ENCODE peak calls at places on chromosomes 7 and 10, in nine cellular contexts. One of them, this sample, is unnamed.
A peak's percentile ranks its signal among the peaks of the same experiment; 100 is the strongest.

GRCh38 chr10:73899401-73899780 is 11.5 kb upstream of the PLAU start:
- DNase-seq in keratinocyte: no peak
- DNase-seq in BE2C: no peak
- DNase-seq in cardiac muscle cell: peak; percentile 75
- DNase-seq in BJ: peak; percentile 76
- DNase-seq in CD8-positive, alpha-beta T cell: no peak
- DNase-seq in foreskin fibroblast: peak; percentile 91
- DNase-seq in type B pancreatic cell: no peak
- DNase-seq in Caco-2: peak; percentile 30
- DNase-seq in this sample: peak; percentile 81

GRCh38 chr7:78020131-78020873 is 221.7 kb downstream of the PHTF2 start:
- DNase-seq in CD8-positive, alpha-beta T cell: peak; percentile 52
- DNase-seq in BJ: peak; percentile 41
- DNase-seq in cardiac muscle cell: peak; percentile 90
- DNase-seq in BE2C: peak; percentile 60
- DNase-seq in foreskin fibroblast: peak; percentile 81
- DNase-seq in Caco-2: peak; percentile 65
- DNase-seq in keratinocyte: peak; percentile 17
- DNase-seq in type B pancreatic cell: no peak
- DNase-seq in this sample: peak; percentile 72

GRCh38 chr7:134290286-134290685 is 26.4 kb downstream of the SLC35B4 start:
- DNase-seq in BE2C: no peak
- DNase-seq in keratinocyte: peak; percentile 7
- DNase-seq in CD8-positive, alpha-beta T cell: no peak
- DNase-seq in BJ: no peak
- DNase-seq in Caco-2: peak; percentile 5
- DNase-seq in cardiac muscle cell: peak; percentile 25
- DNase-seq in type B pancreatic cell: no peak
- DNase-seq in foreskin fibroblast: peak; percentile 30
- DNase-seq in this sample: no peak

GRCh38 chr7:74502216-74502891 is 48.6 kb downstream of the GTF2IRD1 start:
- DNase-seq in BE2C: no peak
- DNase-seq in CD8-positive, alpha-beta T cell: no peak
- DNase-seq in Caco-2: no peak
- DNase-seq in foreskin fibroblast: no peak
- DNase-seq in keratinocyte: no peak
- DNase-seq in cardiac muscle cell: no peak
- DNase-seq in BJ: no peak
- DNase-seq in type B pancreatic cell: no peak
- DNase-seq in this sample: no peak

GRCh38 chr10:74930962-74931361 is 104.6 kb downstream of the KAT6B start:
- DNase-seq in Caco-2: no peak
- DNase-seq in cardiac muscle cell: no peak
- DNase-seq in type B pancreatic cell: no peak
- DNase-seq in BE2C: no peak
- DNase-seq in CD8-positive, alpha-beta T cell: no peak
- DNase-seq in foreskin fibroblast: no peak
- DNase-seq in BJ: no peak
- DNase-seq in keratinocyte: no peak
- DNase-seq in this sample: no peak

GRCh38 chr7:44213872-44214595 is 13.3 kb downstream of the YKT6 start:
- DNase-seq in Caco-2: peak; percentile 68
- DNase-seq in type B pancreatic cell: no peak
- DNase-seq in keratinocyte: no peak
- DNase-seq in CD8-positive, alpha-beta T cell: no peak
- DNase-seq in BE2C: no peak
- DNase-seq in BJ: no peak
- DNase-seq in foreskin fibroblast: no peak
- DNase-seq in cardiac muscle cell: peak; percentile 57
- DNase-seq in this sample: no peak

GRCh38 chr7:45923290-45923689 is 2.2 kb upstream of the IGFBP3 start:
- DNase-seq in type B pancreatic cell: no peak
- DNase-seq in keratinocyte: no peak
- DNase-seq in BE2C: peak; percentile 81
- DNase-seq in BJ: no peak
- DNase-seq in foreskin fibroblast: peak; percentile 68
- DNase-seq in CD8-positive, alpha-beta T cell: peak; percentile 69
- DNase-seq in Caco-2: peak; percentile 77
- DNase-seq in cardiac muscle cell: peak; percentile 85
- DNase-seq in this sample: no peak

GRCh38 chr7:107551936-107552335 is 11.8 kb downstream of the COG5 start:
- DNase-seq in CD8-positive, alpha-beta T cell: no peak
- DNase-seq in foreskin fibroblast: no peak
- DNase-seq in BJ: no peak
- DNase-seq in cardiac muscle cell: no peak
- DNase-seq in Caco-2: no peak
- DNase-seq in BE2C: no peak
- DNase-seq in type B pancreatic cell: no peak
- DNase-seq in keratinocyte: no peak
- DNase-seq in this sample: no peak

GRCh38 chr10:125011926-125012705 is 70.2 kb downstream of the ZRANB1 start:
- DNase-seq in CD8-positive, alpha-beta T cell: no peak
- DNase-seq in Caco-2: no peak
- DNase-seq in foreskin fibroblast: no peak
- DNase-seq in BJ: no peak
- DNase-seq in keratinocyte: no peak
- DNase-seq in BE2C: no peak
- DNase-seq in type B pancreatic cell: no peak
- DNase-seq in cardiac muscle cell: no peak
- DNase-seq in this sample: no peak

GRCh38 chr10:34960983-34961382 is 129.2 kb downstream of the CUL2 start:
- DNase-seq in Caco-2: no peak
- DNase-seq in foreskin fibroblast: peak; percentile 28
- DNase-seq in CD8-positive, alpha-beta T cell: no peak
- DNase-seq in keratinocyte: no peak
- DNase-seq in cardiac muscle cell: no peak
- DNase-seq in BE2C: peak; percentile 39
- DNase-seq in BJ: no peak
- DNase-seq in type B pancreatic cell: no peak
- DNase-seq in this sample: no peak
- TF ChIP-seq CTCF in Caco-2: peak; percentile 17
- TF ChIP-seq CTCF in foreskin fibroblast: peak; percentile 40
- TF ChIP-seq CTCF in CD8-positive, alpha-beta T cell: no peak
- TF ChIP-seq CTCF in keratinocyte: peak; percentile 34
- TF ChIP-seq CTCF in cardiac muscle cell: peak; percentile 24
- TF ChIP-seq CTCF in BE2C: peak; percentile 41
- TF ChIP-seq CTCF in BJ: peak; percentile 41
- TF ChIP-seq CTCF in type B pancreatic cell: no peak
- TF ChIP-seq CTCF in this sample: peak; percentile 44

GRCh38 chr7:41629711-41630111 is 73.2 kb downstream of the INHBA start:
- DNase-seq in BE2C: no peak
- DNase-seq in foreskin fibroblast: peak; percentile 26
- DNase-seq in cardiac muscle cell: no peak
- DNase-seq in type B pancreatic cell: no peak
- DNase-seq in Caco-2: no peak
- DNase-seq in keratinocyte: no peak
- DNase-seq in CD8-positive, alpha-beta T cell: no peak
- DNase-seq in BJ: no peak
- DNase-seq in this sample: no peak

GRCh38 chr7:41628926-41629325 is 74.0 kb downstream of the INHBA start:
- DNase-seq in foreskin fibroblast: no peak
- DNase-seq in cardiac muscle cell: no peak
- DNase-seq in BE2C: no peak
- DNase-seq in BJ: no peak
- DNase-seq in Caco-2: no peak
- DNase-seq in type B pancreatic cell: no peak
- DNase-seq in keratinocyte: no peak
- DNase-seq in CD8-positive, alpha-beta T cell: no peak
- DNase-seq in this sample: no peak

GRCh38 chr7:41630741-41631140 is 72.1 kb downstream of the INHBA start:
- DNase-seq in CD8-positive, alpha-beta T cell: no peak
- DNase-seq in cardiac muscle cell: no peak
- DNase-seq in type B pancreatic cell: no peak
- DNase-seq in keratinocyte: no peak
- DNase-seq in foreskin fibroblast: no peak
- DNase-seq in BJ: no peak
- DNase-seq in BE2C: no peak
- DNase-seq in Caco-2: no peak
- DNase-seq in this sample: no peak

GRCh38 chr7:41637051-41637450 is 65.8 kb downstream of the INHBA start:
- DNase-seq in foreskin fibroblast: no peak
- DNase-seq in CD8-positive, alpha-beta T cell: no peak
- DNase-seq in type B pancreatic cell: no peak
- DNase-seq in keratinocyte: no peak
- DNase-seq in BE2C: no peak
- DNase-seq in Caco-2: no peak
- DNase-seq in cardiac muscle cell: no peak
- DNase-seq in BJ: no peak
- DNase-seq in this sample: no peak

GRCh38 chr7:41633690-41634089 is 69.2 kb downstream of the INHBA start:
- DNase-seq in type B pancreatic cell: no peak
- DNase-seq in foreskin fibroblast: no peak
- DNase-seq in BE2C: no peak
- DNase-seq in CD8-positive, alpha-beta T cell: no peak
- DNase-seq in keratinocyte: no peak
- DNase-seq in cardiac muscle cell: no peak
- DNase-seq in BJ: no peak
- DNase-seq in Caco-2: no peak
- DNase-seq in this sample: no peak
- TF ChIP-seq CTCF in type B pancreatic cell: no peak
- TF ChIP-seq CTCF in foreskin fibroblast: no peak
- TF ChIP-seq CTCF in BE2C: no peak
- TF ChIP-seq CTCF in CD8-positive, alpha-beta T cell: no peak
- TF ChIP-seq CTCF in keratinocyte: no peak
- TF ChIP-seq CTCF in cardiac muscle cell: no peak
- TF ChIP-seq CTCF in BJ: no peak
- TF ChIP-seq CTCF in Caco-2: no peak
- TF ChIP-seq CTCF in this sample: no peak

DNA sequence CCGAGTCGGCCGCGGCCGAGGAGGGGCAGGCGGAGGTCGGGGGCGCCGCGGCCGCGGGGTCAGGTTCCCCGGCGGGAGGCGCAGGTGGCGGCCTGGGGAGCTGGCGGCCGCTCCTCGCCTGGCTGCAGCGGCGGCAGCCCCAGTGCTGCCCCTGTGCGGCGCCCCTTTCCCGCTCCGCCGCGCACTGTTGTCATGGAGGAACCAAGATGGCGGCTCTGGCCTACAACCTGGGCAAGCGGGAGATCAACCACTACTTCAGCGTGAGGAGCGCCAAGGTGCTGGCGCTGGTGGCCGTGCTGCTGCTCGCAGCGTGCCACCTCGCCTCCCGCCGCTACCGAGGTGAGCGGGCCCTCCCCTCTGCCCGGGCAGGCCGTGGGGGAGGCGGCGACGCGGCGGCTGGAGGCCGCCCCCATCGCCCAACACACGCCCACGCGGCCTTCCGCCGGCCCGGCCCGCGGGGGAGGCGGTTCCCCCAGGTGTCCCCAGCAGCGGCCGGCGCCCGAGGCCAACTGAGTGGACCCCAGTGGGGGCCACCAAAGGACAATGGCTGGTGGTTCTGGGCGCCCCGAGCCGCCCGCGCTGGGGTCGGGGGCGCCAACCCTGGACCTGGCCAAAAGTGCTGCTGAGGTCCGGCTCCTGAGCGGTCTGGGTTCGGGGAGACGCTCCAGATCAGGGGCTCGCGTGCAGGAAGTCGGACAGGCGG is 421 bp downstream of the CASD1 start:
- DNase-seq in keratinocyte: no peak
- DNase-seq in BE2C: peak; percentile 77
- DNase-seq in type B pancreatic cell: peak; percentile 78
- DNase-seq in BJ: no peak
- DNase-seq in cardiac muscle cell: peak; percentile 71
- DNase-seq in Caco-2: peak; percentile 84
- DNase-seq in CD8-positive, alpha-beta T cell: peak; percentile 78
- DNase-seq in foreskin fibroblast: peak; percentile 54
- DNase-seq in this sample: no peak
- TF ChIP-seq CTCF in keratinocyte: no peak
- TF ChIP-seq CTCF in BE2C: peak; percentile 33
- TF ChIP-seq CTCF in type B pancreatic cell: peak; percentile 39
- TF ChIP-seq CTCF in BJ: peak; percentile 31
- TF ChIP-seq CTCF in cardiac muscle cell: peak; percentile 35
- TF ChIP-seq CTCF in Caco-2: peak; percentile 30
- TF ChIP-seq CTCF in CD8-positive, alpha-beta T cell: no peak
- TF ChIP-seq CTCF in foreskin fibroblast: peak; percentile 25
- TF ChIP-seq CTCF in this sample: peak; percentile 41

GRCh38 chr10:103396067-103396788 is at the start of the genes ATP5MK and PDCD11:
- DNase-seq in keratinocyte: peak; percentile 86
- DNase-seq in type B pancreatic cell: peak; percentile 95
- DNase-seq in BJ: peak; percentile 90
- DNase-seq in cardiac muscle cell: peak; percentile 99
- DNase-seq in foreskin fibroblast: peak; percentile 97
- DNase-seq in CD8-positive, alpha-beta T cell: peak; percentile 93
- DNase-seq in BE2C: peak; percentile 96
- DNase-seq in Caco-2: peak; percentile 97
- DNase-seq in this sample: peak; percentile 94
- TF ChIP-seq CTCF in keratinocyte: peak; percentile 38
- TF ChIP-seq CTCF in type B pancreatic cell: peak; percentile 32
- TF ChIP-seq CTCF in BJ: peak; percentile 36
- TF ChIP-seq CTCF in cardiac muscle cell: peak; percentile 18
- TF ChIP-seq CTCF in foreskin fibroblast: peak; percentile 9
- TF ChIP-seq CTCF in CD8-positive, alpha-beta T cell: no peak
- TF ChIP-seq CTCF in BE2C: peak; percentile 24
- TF ChIP-seq CTCF in Caco-2: peak; percentile 32
- TF ChIP-seq CTCF in this sample: peak; percentile 29

GRCh38 chr10:87504667-87505365 is at the start of gene MINPP1:
- DNase-seq in BE2C: peak; percentile 89
- DNase-seq in type B pancreatic cell: peak; percentile 88
- DNase-seq in keratinocyte: peak; percentile 7
- DNase-seq in foreskin fibroblast: peak; percentile 77
- DNase-seq in CD8-positive, alpha-beta T cell: peak; percentile 83
- DNase-seq in Caco-2: peak; percentile 89
- DNase-seq in cardiac muscle cell: peak; percentile 88
- DNase-seq in BJ: peak; percentile 49
- DNase-seq in this sample: peak; percentile 56

GRCh38 chr10:87506988-87507387 is 2.3 kb downstream of the MINPP1 start:
- DNase-seq in foreskin fibroblast: no peak
- DNase-seq in BJ: no peak
- DNase-seq in BE2C: no peak
- DNase-seq in CD8-positive, alpha-beta T cell: no peak
- DNase-seq in cardiac muscle cell: no peak
- DNase-seq in keratinocyte: no peak
- DNase-seq in Caco-2: no peak
- DNase-seq in type B pancreatic cell: no peak
- DNase-seq in this sample: no peak

GRCh38 chr10:87504307-87504666 is 406 bp upstream of the MINPP1 start:
- DNase-seq in cardiac muscle cell: no peak
- DNase-seq in Caco-2: no peak
- DNase-seq in keratinocyte: no peak
- DNase-seq in foreskin fibroblast: no peak
- DNase-seq in BE2C: no peak
- DNase-seq in BJ: no peak
- DNase-seq in type B pancreatic cell: no peak
- DNase-seq in CD8-positive, alpha-beta T cell: no peak
- DNase-seq in this sample: no peak

GRCh38 chr10:87505366-87506113 is 847 bp downstream of the MINPP1 start:
- DNase-seq in BE2C: peak; percentile 73
- DNase-seq in foreskin fibroblast: peak; percentile 48
- DNase-seq in keratinocyte: no peak
- DNase-seq in Caco-2: peak; percentile 81
- DNase-seq in BJ: no peak
- DNase-seq in type B pancreatic cell: peak; percentile 71
- DNase-seq in CD8-positive, alpha-beta T cell: peak; percentile 56
- DNase-seq in cardiac muscle cell: peak; percentile 61
- DNase-seq in this sample: no peak

DNA sequence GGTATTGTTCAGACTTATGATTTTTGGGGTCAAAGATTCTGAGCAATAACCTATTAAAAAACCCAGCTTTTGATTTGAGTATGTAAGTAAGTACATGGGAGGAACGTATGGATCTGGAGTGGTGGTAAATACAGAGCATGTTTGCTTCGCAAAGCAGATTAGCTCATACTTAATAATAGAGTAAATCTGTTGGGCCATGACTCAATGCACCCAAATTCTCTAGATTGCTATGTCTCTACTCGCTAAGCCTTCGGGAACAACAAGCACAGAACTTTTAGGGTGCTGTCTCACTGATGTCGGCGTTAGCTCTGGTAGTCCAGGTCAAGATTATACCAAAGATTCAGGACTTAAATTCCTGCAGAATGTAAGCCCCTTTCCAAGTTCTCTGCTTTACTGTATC is 801 bp upstream of the MINPP1 start:
- DNase-seq in Caco-2: no peak
- DNase-seq in foreskin fibroblast: peak; percentile 20
- DNase-seq in BE2C: no peak
- DNase-seq in cardiac muscle cell: no peak
- DNase-seq in keratinocyte: no peak
- DNase-seq in type B pancreatic cell: no peak
- DNase-seq in BJ: no peak
- DNase-seq in CD8-positive, alpha-beta T cell: no peak
- DNase-seq in this sample: no peak
- TF ChIP-seq CTCF in Caco-2: no peak
- TF ChIP-seq CTCF in foreskin fibroblast: no peak
- TF ChIP-seq CTCF in BE2C: no peak
- TF ChIP-seq CTCF in cardiac muscle cell: no peak
- TF ChIP-seq CTCF in keratinocyte: no peak
- TF ChIP-seq CTCF in type B pancreatic cell: no peak
- TF ChIP-seq CTCF in BJ: no peak
- TF ChIP-seq CTCF in CD8-positive, alpha-beta T cell: no peak
- TF ChIP-seq CTCF in this sample: no peak